ENCODE peak calls at places on chromosome 1, in seven cellular contexts. C is activated CD4-positive, alpha-beta T cell treated with anti-CD3 and anti-CD28 coated beads for 36 hours; O is stimulated activated CD8-positive, alpha-beta memory T cell treated with anti-CD3 and anti-CD28 coated beads, Interleukin-15, amount 100 ng/mL, for 48 hours; Z is NCI-H524; A is NCI-H1092; J is A549; I is SK-MEL-5. Y is an unnamed sample.

GRCh38 chr1:151294748-151295462 is 12.8 kb downstream of the ZNF687 start:
- DNase-seq in O (no peak), C (no peak), I (peak; percentile 86), Z (no peak), J (no peak), A (no peak), Y (no peak)

GRCh38 chr1:203200059-203200553 is 13.6 kb upstream of the CHI3L1 start:
- DNase-seq in O (no peak), C (no peak), Z (no peak), J (no peak), I (no peak), A (no peak), Y (no peak)

GRCh38 chr1:230113230-230113604 is 46.2 kb downstream of the GALNT2 start:
- DNase-seq in O (no peak), I (no peak), J (no peak), Z (no peak), C (no peak), A (no peak), Y (no peak)

GRCh38 chr1:27526569-27527222 is 36.7 kb upstream of the WASF2 start:
- DNase-seq in J (no peak), O (no peak), Z (peak; percentile 60), C (peak; percentile 62), A (no peak), I (no peak), Y (no peak)

GRCh38 chr1:54545916-54546635 is 2.0 kb upstream of the ACOT11 start:
- DNase-seq in O (no peak), Z (no peak), J (no peak), A (no peak), C (no peak), I (no peak), Y (no peak)

GRCh38 chr1:117612517-117613248 is 6.8 kb downstream of the TENT5C start:
- DNase-seq in A (no peak), J (peak; percentile 32), C (peak; percentile 18), I (no peak), Z (no peak), O (no peak), Y (peak; percentile 24)

GRCh38 chr1:167650266-167651160 is 20.5 kb downstream of the RCSD1 start:
- DNase-seq in Z (no peak), C (peak; percentile 19), O (no peak), A (no peak), I (no peak), J (no peak), Y (no peak)

GRCh38 chr1:157700711-157701110 is at the start of gene FCRL3:
- DNase-seq in J (no peak), Z (no peak), O (no peak), I (no peak), C (no peak), A (no peak), Y (no peak)

GRCh38 chr1:197469620-197470210 is 201.7 kb downstream of the CRB1 start:
- DNase-seq in O (no peak), A (no peak), Z (no peak), I (no peak), J (no peak), C (no peak), Y (no peak)

GRCh38 chr1:43937179-43937865 is 3.7 kb downstream of the ARTN start:
- DNase-seq in J (peak; percentile 27), C (no peak), A (no peak), Z (no peak), I (no peak), O (no peak), Y (no peak)

GRCh38 chr1:52153898-52154297 is 12.0 kb downstream of the ZFYVE9 start:
- DNase-seq in C (no peak), O (no peak), J (no peak), Z (no peak), I (no peak), A (no peak), Y (no peak)

GRCh38 chr1:46137901-46138300 is 5.5 kb upstream of the PIK3R3 start:
- DNase-seq in Z (no peak), J (no peak), I (no peak), O (no peak), A (no peak), C (no peak), Y (no peak)

GRCh38 chr1:20266141-20266540 is 24.5 kb upstream of the VWA5B1 start:
- DNase-seq in C (no peak), O (no peak), Z (no peak), J (no peak), I (no peak), A (no peak), Y (no peak)

GRCh38 chr1:226634611-226635246 is 86.2 kb downstream of the STUM start:
- DNase-seq in C (peak; percentile 7), I (no peak), J (no peak), A (no peak), Z (no peak), O (no peak), Y (no peak)

GRCh38 chr1:62084304-62084905 is 110.2 kb upstream of the L1TD1 start:
- DNase-seq in Z (no peak), J (no peak), A (no peak), O (no peak), I (no peak), C (no peak), Y (no peak)

GRCh38 chr1:1171551-1172340 is 1.9 kb upstream of the TTLL10 start:
- DNase-seq in O (peak; percentile 36), J (no peak), A (no peak), I (no peak), Z (no peak), C (peak; percentile 55), Y (no peak)

GRCh38 chr1:51000160-51000559 is 30.1 kb downstream of the CDKN2C start:
- DNase-seq in I (no peak), O (no peak), C (no peak), Z (no peak), A (no peak), J (no peak), Y (no peak)

GRCh38 chr1:84758968-84759491 is 68.8 kb upstream of the SSX2IP start:
- DNase-seq in J (no peak), Z (peak; percentile 88), I (peak; percentile 46), A (no peak), O (no peak), C (peak; percentile 58), Y (no peak)

GRCh38 chr1:88802404-88802803 is 89.0 kb downstream of the GTF2B start:
- DNase-seq in Z (no peak), O (no peak), J (no peak), I (no peak), C (no peak), A (no peak), Y (no peak)

GRCh38 chr1:211828584-211829342 is 1.8 kb downstream of the LPGAT1 start:
- DNase-seq in Z (peak; percentile 49), A (no peak), C (no peak), J (no peak), I (no peak), O (no peak), Y (no peak)

GRCh38 chr1:91555821-91556531 is 55.3 kb downstream of the CDC7 start:
- DNase-seq in J (peak; percentile 32), A (no peak), C (peak; percentile 78), Z (no peak), I (no peak), O (peak; percentile 45), Y (peak; percentile 69)

GRCh38 chr1:212396638-212397037 is 18.0 kb downstream of the PACC1 start:
- DNase-seq in O (no peak), Z (no peak), I (no peak), C (no peak), A (no peak), J (no peak), Y (no peak)

GRCh38 chr1:212482352-212483153 is 49.8 kb downstream of the NENF start:
- DNase-seq in A (no peak), O (no peak), Z (no peak), J (peak; percentile 84), C (no peak), I (peak; percentile 37), Y (no peak)

GRCh38 chr1:29259802-29260441 is 23.6 kb downstream of the PTPRU start:
- DNase-seq in Z (no peak), A (no peak), C (peak; percentile 69), J (no peak), O (peak; percentile 26), I (no peak), Y (no peak)

GRCh38 chr1:110250749-110251148 is 40.6 kb downstream of the KCNC4 start:
- DNase-seq in C (no peak), I (no peak), J (no peak), O (no peak), A (no peak), Z (no peak), Y (no peak)